ENCODE peak calls at places on chromosomes 12 and 14, in ten cellular contexts. One of them, this sample, is unnamed.

GRCh38 chr12:106753526-106753925 is 21.0 kb upstream of the RIC8B start:
- DNase-seq in stimulated activated CD4-positive, alpha-beta T cell treated with anti-CD3 and anti-CD28 coated beads, Interleukin-1b, Interleukin-23, amount 100 ng/mL, for 1 hour: no peak
- DNase-seq in CD8-positive, alpha-beta T cell: peak
- DNase-seq in kidney tubule cell: no peak
- DNase-seq in NCI-H774: peak
- DNase-seq in GM10248: peak
- DNase-seq in ecto neural progenitor cell: no peak
- DNase-seq in RKO: no peak
- DNase-seq in lower lobe of right lung: no peak
- DNase-seq in LHCN-M2: no peak
- DNase-seq in this sample: no peak

GRCh38 chr12:124639407-124639806 is 72.0 kb upstream of the NCOR2 start:
- DNase-seq in stimulated activated CD4-positive, alpha-beta T cell treated with anti-CD3 and anti-CD28 coated beads, Interleukin-1b, Interleukin-23, amount 100 ng/mL, for 1 hour: no peak
- DNase-seq in CD8-positive, alpha-beta T cell: no peak
- DNase-seq in kidney tubule cell: no peak
- DNase-seq in NCI-H774: no peak
- DNase-seq in GM10248: no peak
- DNase-seq in ecto neural progenitor cell: no peak
- DNase-seq in RKO: no peak
- DNase-seq in lower lobe of right lung: no peak
- DNase-seq in LHCN-M2: no peak
- DNase-seq in this sample: no peak

GRCh38 chr12:45547822-45548221 is 181.7 kb upstream of the ARID2 start:
- DNase-seq in stimulated activated CD4-positive, alpha-beta T cell treated with anti-CD3 and anti-CD28 coated beads, Interleukin-1b, Interleukin-23, amount 100 ng/mL, for 1 hour: no peak
- DNase-seq in CD8-positive, alpha-beta T cell: no peak
- DNase-seq in kidney tubule cell: peak
- DNase-seq in NCI-H774: no peak
- DNase-seq in GM10248: peak
- DNase-seq in ecto neural progenitor cell: no peak
- DNase-seq in RKO: peak
- DNase-seq in lower lobe of right lung: no peak
- DNase-seq in LHCN-M2: peak
- DNase-seq in this sample: no peak

GRCh38 chr14:52124791-52125661 is 56.2 kb upstream of the NID2 start:
- DNase-seq in stimulated activated CD4-positive, alpha-beta T cell treated with anti-CD3 and anti-CD28 coated beads, Interleukin-1b, Interleukin-23, amount 100 ng/mL, for 1 hour: no peak
- DNase-seq in CD8-positive, alpha-beta T cell: no peak
- DNase-seq in kidney tubule cell: peak
- DNase-seq in NCI-H774: no peak
- DNase-seq in GM10248: no peak
- DNase-seq in ecto neural progenitor cell: no peak
- DNase-seq in RKO: no peak
- DNase-seq in lower lobe of right lung: no peak
- DNase-seq in LHCN-M2: peak
- DNase-seq in this sample: no peak

GRCh38 chr14:68569970-68570409 is 222.9 kb downstream of the ZFP36L1 start:
- DNase-seq in stimulated activated CD4-positive, alpha-beta T cell treated with anti-CD3 and anti-CD28 coated beads, Interleukin-1b, Interleukin-23, amount 100 ng/mL, for 1 hour: no peak
- DNase-seq in CD8-positive, alpha-beta T cell: no peak
- DNase-seq in kidney tubule cell: no peak
- DNase-seq in NCI-H774: no peak
- DNase-seq in GM10248: no peak
- DNase-seq in ecto neural progenitor cell: no peak
- DNase-seq in RKO: no peak
- DNase-seq in lower lobe of right lung: no peak
- DNase-seq in LHCN-M2: no peak
- DNase-seq in this sample: no peak

GRCh38 chr12:6839482-6840201 is 1.1 kb upstream of the GNB3 start:
- DNase-seq in stimulated activated CD4-positive, alpha-beta T cell treated with anti-CD3 and anti-CD28 coated beads, Interleukin-1b, Interleukin-23, amount 100 ng/mL, for 1 hour: no peak
- DNase-seq in CD8-positive, alpha-beta T cell: no peak
- DNase-seq in kidney tubule cell: no peak
- DNase-seq in NCI-H774: peak
- DNase-seq in GM10248: peak
- DNase-seq in ecto neural progenitor cell: peak
- DNase-seq in RKO: no peak
- DNase-seq in lower lobe of right lung: no peak
- DNase-seq in LHCN-M2: no peak
- DNase-seq in this sample: no peak

GRCh38 chr14:78863143-78863542 is 693.0 kb downstream of the NRXN3 start:
- DNase-seq in stimulated activated CD4-positive, alpha-beta T cell treated with anti-CD3 and anti-CD28 coated beads, Interleukin-1b, Interleukin-23, amount 100 ng/mL, for 1 hour: no peak
- DNase-seq in CD8-positive, alpha-beta T cell: no peak
- DNase-seq in kidney tubule cell: peak
- DNase-seq in NCI-H774: no peak
- DNase-seq in GM10248: peak
- DNase-seq in ecto neural progenitor cell: peak
- DNase-seq in RKO: peak
- DNase-seq in lower lobe of right lung: no peak
- DNase-seq in LHCN-M2: peak
- DNase-seq in this sample: no peak

GRCh38 chr14:36771256-36771655 is 109.6 kb downstream of the PAX9 start:
- DNase-seq in stimulated activated CD4-positive, alpha-beta T cell treated with anti-CD3 and anti-CD28 coated beads, Interleukin-1b, Interleukin-23, amount 100 ng/mL, for 1 hour: no peak
- DNase-seq in CD8-positive, alpha-beta T cell: no peak
- DNase-seq in kidney tubule cell: no peak
- DNase-seq in NCI-H774: peak
- DNase-seq in GM10248: no peak
- DNase-seq in ecto neural progenitor cell: no peak
- DNase-seq in RKO: no peak
- DNase-seq in lower lobe of right lung: no peak
- DNase-seq in LHCN-M2: no peak
- DNase-seq in this sample: no peak

GRCh38 chr12:28824849-28825248 is 324.2 kb upstream of the FAR2 start:
- DNase-seq in stimulated activated CD4-positive, alpha-beta T cell treated with anti-CD3 and anti-CD28 coated beads, Interleukin-1b, Interleukin-23, amount 100 ng/mL, for 1 hour: no peak
- DNase-seq in CD8-positive, alpha-beta T cell: no peak
- DNase-seq in kidney tubule cell: no peak
- DNase-seq in NCI-H774: no peak
- DNase-seq in GM10248: no peak
- DNase-seq in ecto neural progenitor cell: no peak
- DNase-seq in RKO: no peak
- DNase-seq in lower lobe of right lung: no peak
- DNase-seq in LHCN-M2: no peak
- DNase-seq in this sample: no peak

GRCh38 chr14:55731881-55732498 is 152.0 kb downstream of the KTN1 start:
- DNase-seq in stimulated activated CD4-positive, alpha-beta T cell treated with anti-CD3 and anti-CD28 coated beads, Interleukin-1b, Interleukin-23, amount 100 ng/mL, for 1 hour: peak
- DNase-seq in CD8-positive, alpha-beta T cell: peak
- DNase-seq in kidney tubule cell: peak
- DNase-seq in NCI-H774: no peak
- DNase-seq in GM10248: no peak
- DNase-seq in ecto neural progenitor cell: peak
- DNase-seq in RKO: no peak
- DNase-seq in lower lobe of right lung: no peak
- DNase-seq in LHCN-M2: no peak
- DNase-seq in this sample: no peak

This sample was measured in gastrocnemius medialis.